ENCODE peak calls at places on chromosomes 4 and X, in four cellular contexts. P is T-helper 2 cell, R is head of caudate nucleus, W is NCI-H1092 treated with DMSO at 0.1 percent for 48 hours. Y is an unnamed sample.

GRCh38 chr4:165288639-165289428 is 38.6 kb upstream of the MSMO1 start:
- DNase-seq in P (peak), R (no peak), W (no peak), Y (no peak)

GRCh38 chr4:137359691-137360315 is 172.5 kb downstream of the PCDH18 start:
- DNase-seq in P (no peak), R (no peak), W (no peak), Y (no peak)

GRCh38 chr4:18859468-18859867 is 837.9 kb upstream of the LCORL start:
- DNase-seq in P (no peak), R (no peak), W (no peak), Y (no peak)

GRCh38 chrX:68821616-68822015 is 7.2 kb upstream of the EFNB1 start:
- DNase-seq in P (no peak), R (no peak), W (no peak), Y (no peak)

GRCh38 chr4:35106091-35106734 is 1138.1 kb downstream of the ARAP2 start:
- DNase-seq in P (no peak), R (no peak), W (peak), Y (no peak)

GRCh38 chrX:24259544-24260240 is 54.2 kb downstream of the SUPT20HL2 start:
- DNase-seq in P (peak), R (no peak), W (peak), Y (peak)

GRCh38 chr4:153647975-153648374 is 36.1 kb upstream of the TLR2 start:
- DNase-seq in P (no peak), R (no peak), W (no peak), Y (no peak)

GRCh38 chrX:112056886-112057285 is 25.7 kb downstream of the TRPC5 start:
- DNase-seq in P (no peak), R (no peak), W (peak), Y (no peak)

GRCh38 chrX:103475381-103475780 is 43.9 kb downstream of the RAB40A start:
- DNase-seq in P (no peak), R (no peak), W (no peak), Y (no peak)